ENCODE peak calls at places on chromosomes 1 and 21, in four cellular contexts. D is activated T-cell treated with anti-CD3 and anti-CD28 coated beads for 1 hour, M is NCI-H2171 treated with DMSO at 0.1 percent for 48 hours, C is renal cortical epithelial cell. S is an unnamed sample.

GRCh38 chr1:198936371-198937083 is 297.7 kb downstream of the PTPRC start:
- DNase-seq in D (no peak), M (peak), C (peak), S (no peak)

GRCh38 chr1:153431928-153432327 is 15.6 kb downstream of the S100A7A start:
- DNase-seq in D (no peak), M (no peak), C (no peak), S (no peak)

GRCh38 chr1:91065337-91065736 is 43.5 kb upstream of the ZNF644 start:
- DNase-seq in D (no peak), M (no peak), C (no peak), S (no peak)

GRCh38 chr1:156675271-156675708 is 1.9 kb downstream of the NES start:
- DNase-seq in D (no peak), M (no peak), C (no peak), S (no peak)

GRCh38 chr1:4970532-4970931 is 316.1 kb downstream of the AJAP1 start:
- DNase-seq in D (no peak), M (no peak), C (no peak), S (no peak)

GRCh38 chr21:14306143-14306907 is 76.6 kb downstream of the HSPA13 start:
- DNase-seq in D (no peak), M (no peak), C (no peak), S (no peak)

GRCh38 chr1:81097860-81098259 is 702.9 kb upstream of the ADGRL2 start:
- DNase-seq in D (no peak), M (no peak), C (no peak), S (no peak)

GRCh38 chr1:21335750-21336168 is 45.5 kb upstream of the ECE1 start:
- DNase-seq in D (no peak), M (peak), C (peak), S (no peak)

GRCh38 chr1:75999034-75999433 is 66.8 kb upstream of the ASB17 start:
- DNase-seq in D (no peak), M (no peak), C (peak), S (no peak)

GRCh38 chr1:25563330-25564215 is 20.2 kb downstream of the LDLRAP1 start:
- DNase-seq in D (no peak), M (no peak), C (no peak), S (no peak)

GRCh38 chr1:101139130-101139529 is 97.7 kb upstream of the S1PR1 start:
- DNase-seq in D (no peak), M (no peak), C (peak), S (no peak)

GRCh38 chr1:117627562-117628165 is 21.8 kb downstream of the TENT5C start:
- DNase-seq in D (no peak), M (no peak), C (no peak), S (no peak)

GRCh38 chr1:109327285-109327684 is 20.5 kb upstream of the MYBPHL start:
- DNase-seq in D (no peak), M (no peak), C (no peak), S (no peak)

GRCh38 chr1:110433803-110434202 is 17.1 kb upstream of the PROK1 start:
- DNase-seq in D (no peak), M (no peak), C (peak), S (no peak)

S was measured in activated T-helper 1 cell treated with anti-CD3 and anti-CD28 coated beads, Interleukin-12 subunit alpha, Interleukin-12 subunit beta, Interleukin-2, Interleukin-4 antibody, amounts not matched to agents 30 ng/mL and 10 ng/mL and 1 ng/mL, durations not matched to agents 14 hours and 24 hours and 36 hours.